ENCODE peak calls at places on chromosome 15, in four cellular contexts. A, Y, I and M are unnamed samples.

GRCh38 chr15:32651229-32651837 is 9.8 kb downstream of the SCG5 start:
- DNase-seq in A (peak), Y (peak), I (peak), M (peak)

GRCh38 chr15:88805031-88805780 is 2.0 kb downstream of the ACAN start:
- DNase-seq in A (no peak), Y (no peak), I (no peak), M (no peak)

GRCh38 chr15:57611938-57612337 is 20.2 kb downstream of the MYZAP start:
- DNase-seq in A (peak), Y (peak), I (no peak), M (peak)

GRCh38 chr15:71219646-71220045 is 104.4 kb downstream of the THSD4 start:
- DNase-seq in A (no peak), Y (no peak), I (no peak), M (peak)

GRCh38 chr15:35182841-35183479 is 97.9 kb upstream of the NANOGP8 start:
- DNase-seq in A (peak), Y (no peak), I (no peak), M (no peak)

GRCh38 chr15:62474771-62475124 is 309.7 kb upstream of the C2CD4B start:
- DNase-seq in A (peak), Y (no peak), I (no peak), M (no peak)

GRCh38 chr15:55775316-55775715 is 32.4 kb upstream of the PRTG start:
- DNase-seq in A (peak), Y (no peak), I (no peak), M (peak)

GRCh38 chr15:58415636-58416035 is 16.2 kb upstream of the LIPC start:
- DNase-seq in A (no peak), Y (no peak), I (no peak), M (no peak)

GRCh38 chr15:66657062-66658020 is 44.7 kb upstream of the SMAD6 start:
- DNase-seq in A (peak), Y (no peak), I (no peak), M (no peak)

GRCh38 chr15:41997845-41998244 is 23.0 kb downstream of the PLA2G4E start:
- DNase-seq in A (no peak), Y (no peak), I (no peak), M (no peak)

GRCh38 chr15:68734352-68734751 is 86.3 kb downstream of the ANP32A start:
- DNase-seq in A (no peak), Y (no peak), I (peak), M (no peak)

GRCh38 chr15:85691350-85692240 is 103.1 kb downstream of the KLHL25 start:
- DNase-seq in A (no peak), Y (no peak), I (no peak), M (no peak)

GRCh38 chr15:85687329-85687728 is 107.4 kb downstream of the KLHL25 start:
- DNase-seq in A (no peak), Y (no peak), I (no peak), M (no peak)

GRCh38 chr15:85688703-85689102 is 106.0 kb downstream of the KLHL25 start:
- DNase-seq in A (no peak), Y (no peak), I (no peak), M (no peak)

GRCh38 chr15:85690546-85691226 is 104.0 kb downstream of the KLHL25 start:
- DNase-seq in A (no peak), Y (no peak), I (no peak), M (no peak)

GRCh38 chr15:85689729-85690128 is 105.0 kb downstream of the KLHL25 start:
- DNase-seq in A (peak), Y (no peak), I (no peak), M (no peak)
- H2AFZ ChIP-seq in A (no peak), Y (no peak), I (no peak), M (no peak)

GRCh38 chr15:100880139-100880896 is 687 bp downstream of the ALDH1A3 start:
- DNase-seq in A (peak), Y (no peak), I (no peak), M (no peak)
- TF ChIP-seq EZH2 in A (peak), Y (no peak), I (no peak), M (no peak)

GRCh38 chr15:25501828-25502446 is 63.1 kb upstream of the UBE3A start:
- DNase-seq in A (peak), Y (peak), I (peak), M (no peak)
- TF ChIP-seq CTCF in A (peak), Y (peak), I (peak), M (peak)

DNA sequence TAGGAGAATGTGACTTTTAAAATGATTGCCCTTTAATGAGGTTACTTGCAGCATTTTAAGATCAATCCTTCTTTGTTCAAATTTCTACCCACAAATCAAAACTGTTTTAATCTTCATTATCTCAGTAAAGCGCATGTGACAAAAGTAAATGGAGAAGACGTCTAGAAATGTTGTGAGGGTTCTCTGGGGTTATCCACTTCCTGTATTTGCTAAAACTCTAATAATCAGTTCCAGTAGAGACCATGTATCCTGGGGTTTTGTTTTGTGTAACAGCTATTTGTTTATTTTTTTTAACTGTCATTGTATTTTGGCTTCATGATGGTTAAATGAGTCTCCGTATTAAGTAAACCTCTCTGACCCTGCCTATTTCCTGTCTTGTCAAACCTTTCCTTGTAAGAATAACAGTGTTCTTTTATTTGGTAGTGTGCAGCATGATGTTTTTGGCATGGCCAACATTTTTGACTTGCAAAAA is 27.5 kb downstream of the DUT start:
- DNase-seq in A (no peak), Y (no peak), I (no peak), M (no peak)
- H2AFZ ChIP-seq in A (no peak), Y (peak), I (no peak), M (no peak)

GRCh38 chr15:83300826-83301225 is 16.4 kb upstream of the BNC1 start:
- DNase-seq in A (no peak), Y (no peak), I (no peak), M (peak)

GRCh38 chr15:83306561-83306960 is 22.1 kb upstream of the BNC1 start:
- DNase-seq in A (no peak), Y (no peak), I (no peak), M (no peak)

GRCh38 chr15:83308671-83309070 is 24.2 kb upstream of the BNC1 start:
- DNase-seq in A (no peak), Y (no peak), I (no peak), M (no peak)

GRCh38 chr15:83305696-83306291 is 21.3 kb upstream of the BNC1 start:
- DNase-seq in A (peak), Y (no peak), I (no peak), M (peak)

DNA sequence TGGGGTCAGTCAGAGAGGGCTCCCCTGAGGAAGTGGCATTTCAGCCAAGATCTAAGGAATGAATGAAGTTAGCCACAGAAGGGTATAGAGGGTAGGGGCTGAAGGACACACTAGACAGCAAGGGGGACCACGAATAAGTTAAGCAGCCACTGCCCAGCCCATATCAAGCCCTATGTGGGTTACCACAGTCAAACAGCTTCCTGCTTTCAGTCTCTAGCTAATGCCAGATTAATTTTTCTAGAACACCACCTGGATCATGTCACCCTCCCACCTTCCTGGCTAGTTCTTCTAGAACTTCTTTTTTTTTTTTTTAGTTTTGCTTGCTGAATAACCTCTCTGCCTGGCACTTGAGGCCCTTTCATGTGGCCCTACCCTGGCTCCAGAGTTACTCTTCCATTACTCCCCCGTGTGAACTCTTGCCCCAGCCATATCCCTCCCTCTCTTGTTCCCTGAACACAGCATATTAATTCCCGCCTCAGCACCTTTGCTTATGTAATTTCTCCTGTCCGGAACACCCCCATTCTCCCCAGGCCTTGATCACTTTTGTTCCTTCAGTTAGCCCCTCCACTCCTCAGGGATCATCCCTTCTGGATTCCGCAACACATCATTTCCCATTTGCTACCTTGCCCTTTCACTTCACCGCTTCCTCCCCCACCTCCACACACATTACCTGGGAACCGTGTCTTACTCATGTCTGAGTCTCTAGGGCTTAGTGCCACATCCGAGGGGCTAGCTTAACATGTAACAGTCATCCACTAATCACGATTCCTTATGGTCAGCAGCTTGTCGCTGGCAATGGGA is 20.6 kb upstream of the BNC1 start:
- DNase-seq in A (no peak), Y (no peak), I (no peak), M (peak)
- TF ChIP-seq EZH2 in A (no peak), Y (no peak), I (no peak), M (no peak)

GRCh38 chr15:26841941-26842340 is 24.9 kb upstream of the GABRA5 start:
- DNase-seq in A (peak), Y (no peak), I (no peak), M (no peak)

GRCh38 chr15:26841514-26841913 is 25.3 kb upstream of the GABRA5 start:
- DNase-seq in A (peak), Y (no peak), I (no peak), M (no peak)

GRCh38 chr15:26842391-26842790 is 24.5 kb upstream of the GABRA5 start:
- DNase-seq in A (peak), Y (no peak), I (no peak), M (no peak)

GRCh38 chr15:26844901-26845300 is 22.0 kb upstream of the GABRA5 start:
- DNase-seq in A (no peak), Y (no peak), I (no peak), M (no peak)

GRCh38 chr15:26838742-26839460 is 28.0 kb upstream of the GABRA5 start:
- DNase-seq in A (peak), Y (no peak), I (peak), M (no peak)
- TF ChIP-seq CTCF in A (peak), Y (peak), I (peak), M (no peak)

GRCh38 chr15:48868018-48868417 is 9.9 kb upstream of the EID1 start:
- DNase-seq in A (no peak), Y (no peak), I (no peak), M (peak)
- H2AFZ ChIP-seq in A (no peak), Y (no peak), I (no peak), M (no peak)

DNA sequence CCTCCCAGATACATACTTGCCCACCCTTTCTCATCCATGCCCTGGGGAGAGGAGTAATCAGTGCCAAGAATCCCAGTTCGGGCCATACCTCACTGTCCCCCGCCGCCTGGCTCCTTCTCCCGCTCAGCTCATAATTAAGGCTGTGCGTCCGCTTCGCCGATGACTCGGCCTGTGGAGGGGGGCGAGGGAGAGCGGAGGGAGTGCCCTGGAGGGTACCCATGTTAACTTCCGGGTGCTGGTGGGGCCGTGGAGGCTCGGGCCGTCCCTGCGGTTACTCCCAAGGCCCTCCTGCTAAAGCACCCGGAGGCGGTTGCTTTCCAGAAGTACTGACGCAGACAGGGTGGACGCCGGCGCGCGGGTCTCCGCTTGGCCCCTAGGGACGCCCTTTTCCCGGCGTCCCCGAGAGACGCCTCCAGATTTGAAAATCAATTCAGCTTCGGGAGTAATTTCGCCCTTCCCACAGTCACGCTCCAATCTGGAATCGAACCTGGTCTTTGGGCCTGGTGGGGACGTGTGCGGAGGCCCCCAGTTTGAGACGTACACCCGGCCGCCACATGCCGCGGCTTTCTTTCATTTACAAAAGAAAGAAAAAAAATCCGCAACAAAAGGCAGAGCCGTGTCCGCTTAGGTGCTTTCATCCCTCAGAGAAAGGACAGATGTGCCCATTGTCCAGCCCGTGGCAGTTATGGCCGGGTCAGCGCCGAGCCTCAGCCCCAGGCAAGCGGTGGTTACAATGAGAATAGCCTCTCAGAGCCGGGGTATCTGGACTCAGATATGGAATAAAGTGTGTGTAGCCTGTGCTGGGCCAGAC is 1.0 kb upstream of the ONECUT1 start:
- DNase-seq in A (peak), Y (no peak), I (no peak), M (no peak)
- TF ChIP-seq EZH2 in A (peak), Y (no peak), I (no peak), M (no peak)

DNA sequence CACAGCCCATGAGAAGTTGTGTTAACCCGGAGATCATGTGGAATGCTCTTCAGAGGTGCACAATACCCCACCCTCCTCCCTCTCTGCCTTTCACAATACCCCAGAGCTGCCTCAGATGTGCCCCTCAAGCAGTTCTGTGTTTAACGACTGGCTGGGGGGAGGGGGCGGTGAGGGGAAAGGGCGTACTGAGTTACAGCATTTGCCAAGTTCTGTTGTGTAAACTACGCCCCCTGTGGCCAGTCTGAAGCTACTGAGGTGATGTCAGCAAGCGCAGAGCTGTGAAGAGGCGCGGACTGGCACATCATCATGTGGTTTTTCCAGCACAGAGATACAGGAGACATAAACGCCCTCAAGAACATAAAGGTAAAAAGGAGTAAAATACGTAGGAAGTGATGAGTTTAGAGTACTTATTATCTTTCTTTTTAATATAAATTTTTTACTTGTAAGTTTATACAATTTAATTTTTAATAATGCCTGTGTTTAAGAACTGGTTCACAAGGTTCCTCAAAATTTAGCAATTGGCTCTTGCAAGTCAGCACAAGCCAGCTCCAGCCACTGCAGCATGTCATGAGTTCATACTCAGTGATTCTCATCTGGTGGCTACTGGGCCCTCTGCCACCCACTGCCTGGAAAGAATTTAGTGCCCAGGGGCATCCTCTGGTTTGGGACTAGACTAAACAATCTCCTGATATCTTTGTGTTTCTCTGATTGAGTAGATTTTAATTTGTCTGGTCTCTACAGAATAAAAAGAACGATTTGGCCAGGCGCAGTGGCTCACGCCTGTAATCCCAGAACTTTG is 1.7 kb downstream of the EPB42 start:
- DNase-seq in A (peak), Y (no peak), I (peak), M (peak)
- TF ChIP-seq CTCF in A (peak), Y (peak), I (peak), M (peak)

DNA sequence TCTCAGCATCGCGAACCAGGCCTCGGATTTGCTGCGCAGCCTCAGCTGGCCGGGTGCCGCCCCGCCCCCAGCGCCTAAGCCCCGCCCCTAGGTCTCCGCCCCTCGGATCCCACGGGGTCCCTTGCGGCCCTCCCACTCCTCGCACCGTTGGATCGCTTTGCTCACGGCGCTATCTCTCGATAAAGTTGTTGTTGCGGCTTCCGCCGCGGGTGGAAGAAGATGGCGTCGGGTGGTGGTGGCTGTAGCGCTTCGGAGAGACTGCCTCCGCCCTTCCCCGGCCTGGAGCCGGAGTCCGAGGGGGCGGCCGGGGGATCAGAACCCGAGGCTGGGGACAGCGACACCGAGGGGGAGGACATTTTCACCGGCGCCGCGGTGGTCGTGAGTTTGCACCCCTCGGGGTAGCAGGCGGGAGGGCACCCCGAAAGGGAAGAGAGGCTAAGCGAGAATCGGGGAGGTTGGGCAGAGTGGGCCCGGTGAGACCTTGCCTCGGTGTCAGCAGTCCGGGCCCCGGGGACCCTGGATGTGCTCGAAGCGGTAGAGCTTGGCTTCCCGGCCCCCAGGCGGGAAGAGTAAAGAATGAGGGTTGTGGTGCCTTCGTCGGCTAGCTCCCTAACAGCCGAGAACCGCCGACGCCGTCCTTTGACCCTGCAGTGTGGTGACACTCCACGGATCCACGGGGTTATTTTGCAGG is at the start of gene SNX1:
- DNase-seq in A (peak), Y (peak), I (peak), M (peak)
- H2AFZ ChIP-seq in A (peak), Y (no peak), I (peak), M (peak)